ENCODE peak calls at places on chromosomes 6 and 20, in five cellular contexts. E, W, J, O and V are unnamed samples.

GRCh38 chr6:107820571-107821261 is 3.4 kb downstream of the SCML4 start:
- DNase-seq in E (peak; percentile 19), W (no peak), J (no peak), O (no peak), V (no peak)

GRCh38 chr20:58389324-58389967 is 417 bp downstream of the VAPB start:
- DNase-seq in J (peak; percentile 39), W (no peak), E (peak; percentile 31), O (peak; percentile 32), V (no peak)

GRCh38 chr20:51768759-51769517 is 748 bp upstream of the ATP9A start:
- DNase-seq in J (no peak), W (no peak), O (no peak), E (no peak), V (peak; percentile 48)

GRCh38 chr6:37258716-37259115 is 772 bp upstream of the TMEM217 start:
- DNase-seq in W (no peak), O (no peak), J (no peak), E (no peak), V (no peak)

GRCh38 chr6:146950351-146950835 is 253.8 kb upstream of the STXBP5 start:
- DNase-seq in W (no peak), O (peak; percentile 8), E (peak; percentile 7), J (no peak), V (no peak)

GRCh38 chr20:19816386-19816785 is 58.3 kb downstream of the RIN2 start:
- DNase-seq in J (no peak), W (no peak), O (no peak), E (no peak), V (no peak)

GRCh38 chr20:8722277-8722928 is 346.5 kb upstream of the PLCB4 start:
- DNase-seq in W (peak; percentile 27), J (peak; percentile 63), E (peak; percentile 81), O (peak; percentile 77), V (no peak)

GRCh38 chr6:13575377-13575775 is 975 bp downstream of the SIRT5 start:
- DNase-seq in E (no peak), O (no peak), J (peak; percentile 87), W (no peak), V (no peak)

GRCh38 chr6:28258877-28259777 is at the start of gene NKAPL:
- DNase-seq in J (no peak), W (peak; percentile 61), O (peak; percentile 46), E (peak; percentile 83), V (peak; percentile 37)

GRCh38 chr6:27161115-27161514 is 86.4 kb upstream of the PRSS16 start:
- DNase-seq in E (no peak), O (no peak), W (no peak), J (no peak), V (no peak)

GRCh38 chr6:90466191-90466940 is 120.5 kb downstream of the MAP3K7 start:
- DNase-seq in W (no peak), E (no peak), J (no peak), O (peak; percentile 16), V (no peak)

GRCh38 chr20:32490942-32491763 is 94.0 kb downstream of the NOL4L start:
- DNase-seq in E (no peak), W (no peak), O (no peak), J (no peak), V (no peak)

GRCh38 chr6:35729349-35729678 is 7.5 kb upstream of the ARMC12 start:
- DNase-seq in E (no peak), W (no peak), O (no peak), J (no peak), V (no peak)

GRCh38 chr20:1434571-1435336 is 31.9 kb downstream of the NSFL1C start:
- DNase-seq in J (peak; percentile 87), E (peak; percentile 95), O (peak; percentile 92), W (no peak), V (no peak)

GRCh38 chr20:3745686-3746173 is 13.2 kb downstream of the HSPA12B start:
- DNase-seq in J (no peak), E (no peak), W (no peak), O (no peak), V (no peak)

GRCh38 chr6:2734517-2735076 is 16.1 kb downstream of the MYLK4 start:
- DNase-seq in E (no peak), J (no peak), W (no peak), O (peak; percentile 58), V (no peak)

GRCh38 chr20:62120990-62121775 is 1.1 kb upstream of the LSM14B start:
- DNase-seq in W (peak; percentile 61), E (peak; percentile 74), J (no peak), O (peak; percentile 61), V (no peak)

GRCh38 chr6:150734235-150734634 is 131.3 kb upstream of the MTHFD1L start:
- DNase-seq in O (no peak), W (no peak), E (no peak), J (no peak), V (no peak)

GRCh38 chr6:14053776-14054175 is 63.8 kb upstream of the CD83 start:
- DNase-seq in O (peak; percentile 48), W (no peak), J (no peak), E (no peak), V (no peak)

GRCh38 chr6:156954191-156954590 is 177.0 kb downstream of the ARID1B start:
- DNase-seq in E (no peak), J (no peak), W (no peak), O (peak; percentile 59), V (no peak)

GRCh38 chr6:10617008-10617696 is 77.3 kb downstream of the C6orf52 start:
- DNase-seq in E (no peak), J (no peak), O (no peak), W (no peak), V (no peak)

GRCh38 chr20:57589728-57590484 is 29.0 kb downstream of the PCK1 start:
- DNase-seq in O (no peak), J (no peak), W (no peak), E (no peak), V (no peak)

GRCh38 chr20:53087034-53087777 is 115.0 kb downstream of the TSHZ2 start:
- DNase-seq in W (no peak), E (peak; percentile 12), O (no peak), J (no peak), V (no peak)

GRCh38 chr20:62364911-62365736 is 2.0 kb downstream of the LAMA5 start:
- DNase-seq in J (no peak), W (no peak), O (no peak), E (no peak), V (no peak)

GRCh38 chr20:11207749-11208502 is 534.1 kb upstream of the JAG1 start:
- DNase-seq in W (no peak), O (peak; percentile 44), J (no peak), E (no peak), V (no peak)

GRCh38 chr6:163199371-163199770 is 215.1 kb upstream of the QKI start:
- DNase-seq in O (no peak), E (no peak), J (no peak), W (no peak), V (no peak)

GRCh38 chr6:3039384-3039783 is 28.9 kb upstream of the RIPK1 start:
- DNase-seq in E (no peak), O (no peak), W (no peak), J (no peak), V (no peak)

GRCh38 chr6:1949533-1949932 is 295.9 kb downstream of the GMDS start:
- DNase-seq in J (no peak), E (peak; percentile 68), W (no peak), O (peak; percentile 28), V (no peak)

GRCh38 chr20:55166063-55166462 is 690.7 kb downstream of the DOK5 start:
- DNase-seq in J (no peak), O (no peak), E (no peak), W (no peak), V (no peak)

DNA sequence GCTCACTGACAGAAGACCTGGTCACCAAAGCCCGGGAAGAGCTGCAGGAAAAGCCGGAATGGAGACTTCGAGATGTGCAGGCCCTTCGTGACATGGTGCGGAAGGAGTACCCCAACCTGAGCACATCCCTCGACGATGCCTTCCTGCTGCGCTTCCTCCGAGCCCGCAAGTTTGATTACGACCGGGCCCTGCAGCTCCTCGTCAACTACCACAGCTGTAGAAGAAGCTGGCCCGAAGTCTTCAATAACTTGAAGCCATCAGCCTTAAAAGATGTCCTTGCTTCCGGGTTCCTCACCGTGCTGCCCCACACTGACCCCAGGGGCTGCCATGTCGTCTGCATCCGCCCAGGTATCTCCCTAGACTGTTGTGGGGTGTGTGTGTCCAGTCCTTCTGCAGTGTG is 4.4 kb downstream of the TTPAL start:
- DNase-seq in E (no peak), J (no peak), W (no peak), O (no peak), V (no peak)
- H3K27ac ChIP-seq in E (no peak overlapping the region), J (no peak overlapping the region), W (no peak overlapping the region), O (no peak overlapping the region), V (no peak overlapping the region)

GRCh38 chr6:162147805-162148204 is 579.8 kb downstream of the PRKN start:
- DNase-seq in E (no peak), O (no peak), J (no peak), W (no peak), V (no peak)
- H3K27ac ChIP-seq in E (no peak overlapping the region), O (no peak overlapping the region), J (no peak overlapping the region), W (no peak overlapping the region), V (no peak overlapping the region)

GRCh38 chr6:133680994-133681393 is 207.9 kb upstream of the TCF21 start:
- DNase-seq in W (no peak), E (no peak), J (no peak), O (no peak), V (no peak)
- H3K27ac ChIP-seq in W (no peak overlapping the region), E (no peak overlapping the region), J (no peak overlapping the region), O (no peak overlapping the region), V (no peak overlapping the region)

DNA sequence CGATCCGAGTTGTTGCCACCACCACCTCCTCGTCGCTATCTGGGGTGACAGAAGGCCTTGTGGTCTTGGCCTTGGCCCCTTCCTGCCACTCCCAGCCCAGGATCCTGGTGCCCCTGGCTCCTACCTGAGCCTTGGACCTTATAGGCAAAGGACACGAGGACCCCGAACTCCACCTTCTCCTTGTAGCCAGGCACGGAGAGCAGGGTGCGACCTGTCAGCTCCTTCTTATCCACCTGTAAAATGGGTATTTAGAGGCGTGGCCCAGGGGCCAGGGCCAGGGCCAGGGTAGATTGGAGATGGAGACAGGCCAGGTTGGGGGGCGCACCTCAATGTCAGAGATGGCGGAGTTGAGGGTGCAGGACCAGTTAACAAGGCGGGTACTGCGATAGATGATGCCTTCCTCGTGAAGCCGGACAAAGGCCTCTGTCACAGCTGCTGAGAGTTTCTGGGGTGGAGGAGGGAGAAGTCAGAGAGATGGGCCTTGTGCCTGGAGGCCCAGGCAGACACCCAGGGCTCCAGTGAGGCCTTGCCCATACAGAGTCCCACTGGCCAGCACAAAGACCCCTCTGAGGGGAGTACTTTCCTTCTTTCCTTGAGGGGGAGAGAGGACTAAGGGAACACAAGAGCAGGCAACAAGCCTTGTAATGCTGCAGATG is 7.3 kb upstream of the VWA7 start:
- DNase-seq in O (no peak), J (no peak), W (no peak), E (no peak), V (no peak)
- H3K27ac ChIP-seq in O (no peak overlapping the region), J (peak overlapping the region; percentile 44), W (no peak overlapping the region), E (no peak overlapping the region), V (no peak overlapping the region)